ENCODE peak calls at places on chromosomes 1 and 21, in eight cellular contexts. P is transverse colon, Y is stomach, Q is Panc1, Z is prostate gland, L is GM12878, J is esophagus muscularis mucosa, R is endothelial cell of umbilical vein. T is an unnamed sample.

GRCh38 chr1:27724961-27725373 is 794 bp upstream of the FAM76A start:
- DNase-seq in P (peak), Y (peak), Q (no peak), J (no peak), Z (peak), R (peak), L (no peak), T (peak)

GRCh38 chr1:208820600-208821232 is 576.5 kb upstream of the PLXNA2 start:
- DNase-seq in R (no peak), Q (no peak), Y (no peak), P (no peak), L (no peak), J (no peak), Z (no peak), T (no peak)

GRCh38 chr1:154454391-154455120 is 47.5 kb upstream of the TDRD10 start:
- DNase-seq in Y (no peak), P (no peak), Q (no peak), R (no peak), L (no peak), Z (no peak), J (no peak), T (no peak)

GRCh38 chr1:160726498-160727391 is 12.3 kb upstream of the SLAMF7 start:
- DNase-seq in Y (peak), Z (peak), L (no peak), J (no peak), Q (peak), R (peak), P (peak), T (peak)

GRCh38 chr1:229689915-229690314 is 63.9 kb downstream of the URB2 start:
- DNase-seq in L (no peak), P (no peak), Y (no peak), R (no peak), Z (no peak), Q (no peak), J (no peak), T (no peak)

GRCh38 chr1:176338897-176339296 is 124.1 kb upstream of the PAPPA2 start:
- DNase-seq in L (no peak), Z (no peak), R (no peak), Y (no peak), P (no peak), J (no peak), Q (no peak), T (no peak)

GRCh38 chr1:225349826-225350225 is 78.0 kb downstream of the LBR start:
- DNase-seq in J (no peak), Q (no peak), Z (no peak), L (no peak), P (no peak), Y (no peak), R (no peak), T (no peak)

GRCh38 chr1:205170532-205171269 is 40.8 kb downstream of the DSTYK start:
- DNase-seq in Z (no peak), J (no peak), Y (no peak), P (no peak), R (no peak), L (no peak), Q (no peak), T (no peak)

GRCh38 chr1:95384570-95384969 is 150.6 kb downstream of the RWDD3 start:
- DNase-seq in Z (no peak), R (peak), J (no peak), Y (no peak), P (no peak), Q (no peak), L (no peak), T (no peak)

GRCh38 chr1:210251680-210252490 is 19.3 kb downstream of the SERTAD4 start:
- DNase-seq in R (no peak), Z (no peak), J (no peak), P (peak), L (no peak), Y (peak), Q (no peak), T (no peak)

GRCh38 chr1:180930687-180931086 is 18.0 kb downstream of the KIAA1614 start:
- DNase-seq in P (no peak), Q (no peak), J (no peak), Y (no peak), L (no peak), Z (no peak), R (no peak), T (no peak)

GRCh38 chr21:17911628-17912027 is 92.5 kb upstream of the C21orf91 start:
- DNase-seq in P (no peak), Y (no peak), L (no peak), R (no peak), Q (no peak), J (no peak), Z (no peak), T (no peak)

GRCh38 chr1:17538428-17539130 is 919 bp upstream of the ARHGEF10L start:
- DNase-seq in R (no peak), Q (no peak), P (no peak), Y (no peak), J (no peak), L (no peak), Z (no peak), T (no peak)

GRCh38 chr1:35600593-35600992 is 27.5 kb downstream of the TFAP2E start:
- DNase-seq in Z (no peak), J (no peak), R (no peak), Q (no peak), P (no peak), L (no peak), Y (no peak), T (no peak)

GRCh38 chr1:21939650-21940374 is 2.7 kb upstream of the HSPG2 start:
- DNase-seq in Y (peak), R (peak), Z (peak), P (peak), L (no peak), J (peak), Q (peak), T (no peak)
- TF ChIP-seq POLR2AphosphoS5 in Y (peak), R (no peak), Z (peak), P (peak), L (no peak), J (peak), Q (peak), T (no peak)

GRCh38 chr1:30377230-30378022 is 346.0 kb downstream of the MATN1 start:
- DNase-seq in L (no peak), Q (no peak), J (no peak), Z (no peak), P (no peak), R (no peak), Y (no peak), T (no peak)
- TF ChIP-seq POLR2AphosphoS5 in L (no peak), Q (no peak), J (no peak), Z (no peak), P (no peak), R (no peak), Y (no peak), T (no peak)

DNA sequence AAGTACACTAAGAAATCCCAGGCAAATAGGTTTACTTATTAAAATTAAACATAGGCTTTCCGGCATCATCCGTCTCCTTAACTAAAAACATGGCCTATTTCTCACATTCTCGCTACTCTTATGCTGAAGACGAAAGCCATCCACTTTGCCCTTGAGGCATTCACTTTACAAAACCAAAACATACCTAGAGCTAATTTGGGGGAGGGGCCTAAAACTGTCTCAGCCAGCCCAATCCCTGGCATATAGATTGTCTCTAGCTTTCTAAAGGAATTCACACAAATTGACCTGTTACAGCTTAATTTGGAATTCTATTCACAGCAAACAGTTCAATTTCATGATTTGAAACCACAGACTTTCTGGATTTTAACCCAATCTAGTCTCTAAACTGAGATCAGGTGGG is 34.8 kb downstream of the SLC35D1 start:
- DNase-seq in Z (no peak), L (no peak), Y (no peak), P (no peak), Q (no peak), J (no peak), R (no peak), T (no peak)
- TF ChIP-seq POLR2AphosphoS5 in Z (no peak), L (no peak), Y (no peak), P (no peak), Q (no peak), J (no peak), R (no peak), T (no peak)

DNA sequence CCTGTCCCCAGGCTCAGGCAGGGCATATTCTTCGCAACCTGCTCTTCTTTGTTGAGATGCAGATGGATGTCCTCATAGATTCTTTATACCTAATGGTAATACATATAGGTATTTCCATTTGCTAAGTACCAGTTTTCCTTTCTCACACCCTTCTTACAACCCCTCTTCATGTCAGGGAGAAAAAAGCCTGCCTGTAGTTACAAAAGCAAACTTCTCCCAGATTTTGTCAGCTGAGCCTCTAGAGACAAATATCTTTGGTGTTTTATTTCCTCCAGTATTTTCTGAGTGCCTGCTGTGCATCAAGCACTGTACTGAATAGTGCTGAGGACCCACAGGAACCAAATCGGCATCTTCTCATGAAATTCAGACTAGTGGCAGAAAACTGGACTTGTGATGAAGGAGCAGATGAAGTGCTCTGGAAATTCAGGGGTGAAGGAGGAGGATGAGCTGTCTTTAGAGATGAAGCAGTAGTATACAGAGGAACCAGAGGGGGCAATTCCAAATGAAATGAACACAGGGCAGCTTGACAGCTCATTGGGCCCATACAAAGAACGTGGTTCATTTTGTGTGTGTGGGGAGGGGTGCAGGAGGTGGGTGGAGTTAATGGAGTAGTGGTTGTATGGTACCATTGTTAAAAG is 33.4 kb downstream of the SLC2A1 start:
- DNase-seq in L (no peak), Z (no peak), Y (no peak), J (no peak), Q (no peak), R (peak), P (no peak), T (no peak)
- TF ChIP-seq POLR2AphosphoS5 in L (no peak), Z (no peak), Y (no peak), J (no peak), Q (no peak), R (no peak), P (no peak), T (no peak)

T was measured in GM12892.